ENCODE peak calls at places on chromosomes 1 and 21, in four cellular contexts. One of them, this sample, is unnamed.

GRCh38 chr1:212738330-212738729 is 38.7 kb upstream of the BATF3 start:
- DNase-seq in H1: no peak
- DNase-seq in GM12878: no peak
- DNase-seq in HepG2: no peak
- DNase-seq in this sample: no peak

GRCh38 chr1:208312706-208313105 is 68.5 kb upstream of the PLXNA2 start:
- DNase-seq in GM12878: no peak
- DNase-seq in HepG2: no peak
- DNase-seq in H1: no peak
- DNase-seq in this sample: no peak

GRCh38 chr1:33470495-33471012 is 1.9 kb upstream of the ZSCAN20 start:
- DNase-seq in HepG2: peak
- DNase-seq in H1: peak
- DNase-seq in GM12878: no peak
- DNase-seq in this sample: peak

GRCh38 chr1:170225735-170226524 is 80.2 kb downstream of the NTMT2 start:
- DNase-seq in GM12878: no peak
- DNase-seq in HepG2: no peak
- DNase-seq in H1: no peak
- DNase-seq in this sample: no peak

GRCh38 chr1:234565132-234565531 is 44.8 kb downstream of the IRF2BP2 start:
- DNase-seq in HepG2: no peak
- DNase-seq in GM12878: no peak
- DNase-seq in H1: no peak
- DNase-seq in this sample: no peak

GRCh38 chr1:202349263-202349928 is 897 bp downstream of the PPP1R12B start:
- DNase-seq in H1: no peak
- DNase-seq in HepG2: peak
- DNase-seq in GM12878: no peak
- DNase-seq in this sample: no peak

GRCh38 chr1:153849487-153850185 is 73.1 kb downstream of the GATAD2B start:
- DNase-seq in H1: no peak
- DNase-seq in GM12878: peak
- DNase-seq in HepG2: no peak
- DNase-seq in this sample: no peak

GRCh38 chr1:8540266-8540926 is 222.5 kb downstream of the SLC45A1 start:
- DNase-seq in GM12878: no peak
- DNase-seq in H1: no peak
- DNase-seq in HepG2: no peak
- DNase-seq in this sample: no peak

GRCh38 chr1:45870500-45870899 is 67.1 kb downstream of the MAST2 start:
- DNase-seq in GM12878: no peak
- DNase-seq in HepG2: no peak
- DNase-seq in H1: no peak
- DNase-seq in this sample: no peak

GRCh38 chr1:167824163-167824794 is 89.7 kb downstream of the ADCY10 start:
- DNase-seq in GM12878: no peak
- DNase-seq in HepG2: no peak
- DNase-seq in H1: no peak
- DNase-seq in this sample: no peak

GRCh38 chr1:93672069-93672468 is 9.6 kb downstream of the BCAR3 start:
- DNase-seq in GM12878: no peak
- DNase-seq in HepG2: no peak
- DNase-seq in H1: no peak
- DNase-seq in this sample: no peak

GRCh38 chr1:209029737-209030136 is 553.8 kb upstream of the CAMK1G start:
- DNase-seq in GM12878: no peak
- DNase-seq in H1: no peak
- DNase-seq in HepG2: no peak
- DNase-seq in this sample: no peak

GRCh38 chr1:39214998-39215873 is 10.7 kb downstream of the MACF1 start:
- DNase-seq in H1: peak
- DNase-seq in HepG2: peak
- DNase-seq in GM12878: peak
- DNase-seq in this sample: no peak

GRCh38 chr1:150516050-150516591 is 569 bp downstream of the FALEC start:
- DNase-seq in H1: no peak
- DNase-seq in HepG2: no peak
- DNase-seq in GM12878: no peak
- DNase-seq in this sample: no peak

GRCh38 chr1:45272943-45273342 is 53.8 kb upstream of the HPDL start:
- DNase-seq in GM12878: no peak
- DNase-seq in H1: no peak
- DNase-seq in HepG2: no peak
- DNase-seq in this sample: no peak

GRCh38 chr1:50893466-50893865 is 66.6 kb downstream of the FAF1 start:
- DNase-seq in GM12878: no peak
- DNase-seq in HepG2: no peak
- DNase-seq in H1: no peak
- DNase-seq in this sample: no peak

GRCh38 chr1:58395355-58395754 is 151.2 kb downstream of the OMA1 start:
- DNase-seq in GM12878: no peak
- DNase-seq in H1: no peak
- DNase-seq in HepG2: peak
- DNase-seq in this sample: peak

GRCh38 chr1:55636691-55637090 is 421.5 kb upstream of the USP24 start:
- DNase-seq in GM12878: no peak
- DNase-seq in HepG2: no peak
- DNase-seq in H1: no peak
- DNase-seq in this sample: no peak

GRCh38 chr1:174968750-174969244 is 30.9 kb upstream of the CACYBP start:
- DNase-seq in GM12878: peak
- DNase-seq in H1: no peak
- DNase-seq in HepG2: no peak
- DNase-seq in this sample: no peak

GRCh38 chr1:171141336-171142051 is 43.6 kb upstream of the FMO2 start:
- DNase-seq in HepG2: no peak
- DNase-seq in H1: no peak
- DNase-seq in GM12878: no peak
- DNase-seq in this sample: peak

GRCh38 chr1:235160395-235160964 is 570 bp downstream of the RBM34 start:
- DNase-seq in GM12878: no peak
- DNase-seq in HepG2: peak
- DNase-seq in H1: no peak
- DNase-seq in this sample: peak

DNA sequence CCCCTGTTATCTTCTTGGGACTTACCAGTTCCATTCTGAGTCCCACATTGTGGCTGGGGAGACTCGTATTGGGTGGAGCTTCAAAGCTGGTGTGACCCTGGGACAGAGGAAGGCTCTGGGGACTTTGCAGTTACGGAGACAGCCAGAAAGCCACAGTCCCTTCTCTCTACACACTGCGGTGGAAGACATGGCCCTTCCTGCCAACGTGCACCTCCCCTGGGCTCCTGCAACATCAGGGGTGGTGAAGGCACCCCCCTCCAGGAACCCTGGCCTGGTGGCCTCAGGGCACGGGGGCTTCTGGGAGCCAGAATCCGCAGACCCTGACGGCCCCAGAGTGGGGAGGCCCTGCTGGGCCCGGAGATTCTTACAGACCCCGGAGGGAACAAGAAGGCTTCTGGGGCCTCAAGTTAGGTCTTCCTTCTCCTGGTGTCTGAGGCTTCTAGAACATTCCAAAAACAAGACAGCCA is 113.0 kb downstream of the SIK1 start:
- DNase-seq in H1: no peak
- DNase-seq in HepG2: no peak
- DNase-seq in GM12878: no peak
- DNase-seq in this sample: no peak
- TF ChIP-seq SUZ12 in H1: no peak
- TF ChIP-seq SUZ12 in HepG2: no peak
- TF ChIP-seq SUZ12 in GM12878: no peak
- TF ChIP-seq SUZ12 in this sample: no peak

GRCh38 chr1:11262171-11263049 is at the start of gene MTOR:
- DNase-seq in GM12878: peak
- DNase-seq in H1: peak
- DNase-seq in HepG2: peak
- DNase-seq in this sample: peak
- H3K4me3 ChIP-seq in GM12878: peak
- H3K4me3 ChIP-seq in H1: peak
- H3K4me3 ChIP-seq in HepG2: peak
- H3K4me3 ChIP-seq in this sample: peak

DNA sequence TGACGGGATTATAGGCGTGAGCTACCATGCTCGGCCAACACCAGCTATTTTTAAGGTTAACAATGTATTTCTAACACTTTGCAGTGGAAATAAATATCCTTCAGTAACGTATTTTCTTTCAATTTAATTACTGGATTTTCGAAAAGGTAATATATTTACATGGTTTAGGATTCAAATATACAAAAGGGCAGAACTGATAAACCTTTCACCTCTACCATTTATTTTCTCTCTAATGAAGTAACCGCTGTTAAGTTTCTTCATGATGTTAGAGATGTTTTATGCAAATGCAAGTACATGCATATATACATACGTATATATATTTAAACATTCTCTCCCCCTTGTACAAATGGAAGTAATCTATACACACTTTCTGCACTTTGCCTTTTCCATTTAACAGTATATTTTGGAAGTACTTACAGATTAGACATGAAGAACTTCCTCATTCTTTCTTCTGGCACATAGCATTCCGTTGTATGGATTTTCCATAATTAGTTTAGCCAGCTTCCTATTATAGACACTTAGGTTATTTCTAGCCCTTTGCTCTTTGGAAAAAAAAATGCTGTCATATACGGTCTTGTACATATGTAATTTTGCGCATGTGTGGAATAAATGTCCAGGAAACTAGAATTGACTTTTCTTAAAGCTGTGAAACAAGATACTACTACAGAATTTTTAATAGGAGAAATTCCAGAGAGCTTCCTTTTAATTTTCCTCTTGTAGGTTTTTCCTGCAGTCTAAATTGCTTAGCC is 14.9 kb upstream of the HJV start:
- DNase-seq in H1: no peak
- DNase-seq in HepG2: peak
- DNase-seq in GM12878: peak
- DNase-seq in this sample: no peak
- TF ChIP-seq SUZ12 in H1: no peak
- TF ChIP-seq SUZ12 in HepG2: no peak
- TF ChIP-seq SUZ12 in GM12878: no peak
- TF ChIP-seq SUZ12 in this sample: no peak

GRCh38 chr1:84709175-84709574 is 18.9 kb upstream of the SSX2IP start:
- DNase-seq in HepG2: no peak
- DNase-seq in GM12878: no peak
- DNase-seq in H1: no peak
- DNase-seq in this sample: no peak
- H3K4me3 ChIP-seq in HepG2: no peak
- H3K4me3 ChIP-seq in GM12878: no peak
- H3K4me3 ChIP-seq in H1: no peak
- H3K4me3 ChIP-seq in this sample: no peak

GRCh38 chr1:44112486-44112885 is 6.1 kb upstream of the KLF17 start:
- DNase-seq in H1: no peak
- DNase-seq in GM12878: no peak
- DNase-seq in HepG2: no peak
- DNase-seq in this sample: no peak
- TF ChIP-seq SUZ12 in H1: no peak
- TF ChIP-seq SUZ12 in GM12878: no peak
- TF ChIP-seq SUZ12 in HepG2: no peak
- TF ChIP-seq SUZ12 in this sample: no peak

GRCh38 chr1:205142105-205142475 is 20.3 kb upstream of the RBBP5 start:
- DNase-seq in GM12878: no peak
- DNase-seq in H1: no peak
- DNase-seq in HepG2: no peak
- DNase-seq in this sample: no peak
- H3K4me3 ChIP-seq in GM12878: no peak
- H3K4me3 ChIP-seq in H1: no peak
- H3K4me3 ChIP-seq in HepG2: no peak
- H3K4me3 ChIP-seq in this sample: no peak